ENCODE peak calls at places on chromosome 10, in ten cellular contexts. R, C, K, J, B, N, X, F, Z and Y are unnamed samples.

GRCh38 chr10:57395921-57396320 is 871.8 kb downstream of the IPMK start:
- DNase-seq in R (no peak), C (no peak), K (no peak), J (no peak), B (no peak), N (no peak), X (no peak), F (no peak), Z (no peak), Y (no peak)

GRCh38 chr10:20956843-20957242 is 59.7 kb upstream of the NEBL start:
- DNase-seq in R (no peak), C (no peak), K (no peak), J (no peak), B (no peak), N (no peak), X (no peak), F (no peak), Z (no peak), Y (no peak)

GRCh38 chr10:34491666-34492065 is 323.4 kb downstream of the PARD3 start:
- DNase-seq in R (no peak), C (no peak), K (no peak), J (no peak), B (no peak), N (no peak), X (no peak), F (no peak), Z (peak; percentile 18), Y (no peak)

GRCh38 chr10:75401569-75402485 is at the start of gene ZNF503:
- DNase-seq in R (peak; percentile 97), C (peak; percentile 61), K (peak; percentile 99), J (peak; percentile 99), B (peak; percentile 97), N (peak; percentile 97), X (peak; percentile 71), F (peak; percentile 97), Z (peak; percentile 99), Y (peak; percentile 97)

GRCh38 chr10:75283150-75284096 is 47.7 kb upstream of the COMTD1 start:
- DNase-seq in R (peak; percentile 87), C (no peak), K (peak; percentile 59), J (no peak), B (peak; percentile 74), N (no peak), X (no peak), F (no peak), Z (peak; percentile 52), Y (no peak)

GRCh38 chr10:33955676-33956075 is 621.2 kb upstream of the NRP1 start:
- DNase-seq in R (no peak), C (no peak), K (no peak), J (no peak), B (peak; percentile 20), N (no peak), X (no peak), F (no peak), Z (no peak), Y (no peak)

GRCh38 chr10:84181631-84182030 is 8.0 kb downstream of the GPR15LG start:
- DNase-seq in R (no peak), C (no peak), K (no peak), J (no peak), B (no peak), N (no peak), X (no peak), F (no peak), Z (no peak), Y (no peak)

GRCh38 chr10:70588852-70589570 is 13.5 kb downstream of the PRF1 start:
- DNase-seq in R (no peak), C (peak; percentile 4), K (no peak), J (no peak), B (no peak), N (no peak), X (no peak), F (no peak), Z (no peak), Y (no peak)

GRCh38 chr10:62165803-62166202 is 102.8 kb downstream of the RTKN2 start:
- DNase-seq in R (no peak), C (no peak), K (no peak), J (no peak), B (no peak), N (no peak), X (no peak), F (no peak), Z (no peak), Y (no peak)

GRCh38 chr10:113524539-113525490 is 28.0 kb upstream of the HABP2 start:
- DNase-seq in R (peak; percentile 20), C (no peak), K (no peak), J (no peak), B (no peak), N (no peak), X (no peak), F (no peak), Z (peak; percentile 23), Y (no peak)

GRCh38 chr10:103633846-103634245 is 140.3 kb downstream of the NEURL1 start:
- DNase-seq in R (no peak), C (no peak), K (no peak), J (no peak), B (no peak), N (no peak), X (no peak), F (no peak), Z (no peak), Y (no peak)

GRCh38 chr10:99329891-99330674 is 927 bp downstream of the CNNM1 start:
- DNase-seq in R (peak; percentile 14), C (no peak), K (no peak), J (peak; percentile 75), B (peak; percentile 4), N (peak; percentile 11), X (no peak), F (no peak), Z (peak; percentile 27), Y (peak; percentile 56)

GRCh38 chr10:50622497-50623298 is 1.1 kb downstream of the SGMS1 start:
- DNase-seq in R (peak; percentile 56), C (peak; percentile 42), K (peak; percentile 64), J (peak; percentile 84), B (peak; percentile 50), N (peak; percentile 24), X (peak; percentile 46), F (peak; percentile 43), Z (peak; percentile 53), Y (peak; percentile 72)

GRCh38 chr10:128305601-128306345 is 179.6 kb upstream of the MKI67 start:
- DNase-seq in R (no peak), C (no peak), K (no peak), J (no peak), B (no peak), N (no peak), X (no peak), F (no peak), Z (no peak), Y (no peak)

GRCh38 chr10:22874189-22874854 is 53.5 kb upstream of the ARMC3 start:
- DNase-seq in R (no peak), C (no peak), K (no peak), J (no peak), B (no peak), N (no peak), X (no peak), F (no peak), Z (no peak), Y (no peak)

GRCh38 chr10:128539784-128540759 is 413.8 kb upstream of the MKI67 start:
- DNase-seq in R (no peak), C (no peak), K (no peak), J (no peak), B (no peak), N (no peak), X (no peak), F (no peak), Z (peak; percentile 4), Y (no peak)

GRCh38 chr10:33129181-33129928 is 171.3 kb upstream of the ITGB1 start:
- DNase-seq in R (peak; percentile 23), C (no peak), K (peak; percentile 70), J (no peak), B (peak; percentile 95), N (no peak), X (no peak), F (peak; percentile 56), Z (peak; percentile 94), Y (no peak)

GRCh38 chr10:110326351-110327032 is 21.8 kb upstream of the SMNDC1 start:
- DNase-seq in R (no peak), C (no peak), K (no peak), J (no peak), B (peak; percentile 97), N (no peak), X (no peak), F (no peak), Z (no peak), Y (no peak)

GRCh38 chr10:70493660-70494234 is 15.2 kb downstream of the PALD1 start:
- DNase-seq in R (no peak), C (peak; percentile 96), K (no peak), J (no peak), B (no peak), N (no peak), X (no peak), F (no peak), Z (no peak), Y (no peak)

GRCh38 chr10:3668276-3668960 is 116.6 kb downstream of the KLF6 start:
- DNase-seq in R (no peak), C (peak; percentile 65), K (no peak), J (no peak), B (peak; percentile 84), N (no peak), X (peak; percentile 81), F (peak; percentile 27), Z (peak; percentile 94), Y (peak; percentile 76)
- H3K27ac ChIP-seq in R (no peak overlapping the region), C (peak overlapping the region; percentile 75), K (no peak overlapping the region), J (no peak overlapping the region), B (peak overlapping the region; percentile 24), N (no peak overlapping the region), X (peak overlapping the region; percentile 66), F (no peak overlapping the region), Z (no peak overlapping the region), Y (peak overlapping the region; percentile 44)

GRCh38 chr10:131149111-131149510 is 162.4 kb downstream of the TCERG1L start:
- DNase-seq in R (no peak), C (no peak), K (no peak), J (no peak), B (no peak), N (no peak), X (no peak), F (no peak), Z (no peak), Y (peak; percentile 13)
- H3K9me3 ChIP-seq in R (no peaks in the 10 kb centered on the region), C (no peaks in the 10 kb centered on the region), K (no peaks in the 10 kb centered on the region), J (peaks cover 6% of the 10 kb centered on the region), B (peaks cover 55% of the 10 kb centered on the region), N (no peaks in the 10 kb centered on the region), X (no peaks in the 10 kb centered on the region), F (no peaks in the 10 kb centered on the region), Z (no peaks in the 10 kb centered on the region), Y (no peaks in the 10 kb centered on the region)

GRCh38 chr10:124693801-124694416 is 50.3 kb downstream of the FAM53B start:
- DNase-seq in R (no peak), C (no peak), K (no peak), J (peak; percentile 49), B (no peak), N (no peak), X (peak; percentile 44), F (no peak), Z (no peak), Y (no peak)
- H3K27ac ChIP-seq in R (no peak overlapping the region), C (peak overlapping the region; percentile 83), K (peak overlapping the region; percentile 46), J (no peak overlapping the region), B (no peak overlapping the region), N (no peak overlapping the region), X (peak overlapping the region; percentile 68), F (peak overlapping the region; percentile 91), Z (peak overlapping the region; percentile 88), Y (peak overlapping the region; percentile 41)

DNA sequence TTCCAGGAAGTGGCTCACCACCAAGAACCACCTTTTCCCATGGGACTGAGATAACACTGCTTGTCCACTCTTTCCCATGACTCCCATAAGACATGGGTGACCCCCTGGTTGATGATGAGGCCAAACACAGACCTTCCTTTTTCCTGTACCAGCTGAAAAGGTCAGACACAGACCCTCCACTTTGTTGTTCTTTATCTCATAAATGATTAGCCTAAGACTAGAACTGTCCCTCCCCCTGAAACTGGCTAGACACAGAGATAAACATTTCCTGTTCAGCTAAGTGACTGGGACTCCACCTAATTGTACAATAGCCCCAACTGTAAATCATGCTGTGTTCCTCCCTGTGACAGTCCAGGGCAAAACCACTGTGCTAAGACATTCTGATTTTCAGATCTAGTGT is 8.2 kb upstream of the NRG3 start:
- DNase-seq in R (no peak), C (no peak), K (no peak), J (no peak), B (no peak), N (no peak), X (no peak), F (no peak), Z (peak; percentile 66), Y (no peak)
- H3K9me3 ChIP-seq in R (no peaks in the 10 kb centered on the region), C (no peaks in the 10 kb centered on the region), K (no peaks in the 10 kb centered on the region), J (no peaks in the 10 kb centered on the region), B (peaks cover 6% of the 10 kb centered on the region), N (no peaks in the 10 kb centered on the region), X (no peaks in the 10 kb centered on the region), F (no peaks in the 10 kb centered on the region), Z (no peaks in the 10 kb centered on the region), Y (no peaks in the 10 kb centered on the region)